ENCODE peak calls at places on chromosomes 11 and 22, in four cellular contexts. H is ascending aorta, M is testis, R is psoas muscle. C is an unnamed sample.

GRCh38 chr11:57311109-57311936 is 13.4 kb downstream of the TNKS1BP1 start:
- DNase-seq in M (peak), R (peak), H (peak), C (peak)

GRCh38 chr11:16924826-16925494 is 89.3 kb downstream of the PLEKHA7 start:
- DNase-seq in M (peak), H (no peak), R (peak), C (peak)

GRCh38 chr11:97567801-97568200 is 1178.0 kb downstream of the JRKL start:
- DNase-seq in M (no peak), H (no peak), R (no peak), C (no peak)

GRCh38 chr11:8209208-8209807 is 40.5 kb upstream of the RIC3 start:
- DNase-seq in H (peak), M (peak), R (no peak), C (no peak)

GRCh38 chr11:105230586-105230985 is 91.0 kb upstream of the CARD18 start:
- DNase-seq in H (no peak), M (no peak), R (no peak), C (peak)

GRCh38 chr22:39415506-39415905 is 15.9 kb downstream of the TAB1 start:
- DNase-seq in H (no peak), R (no peak), M (no peak), C (no peak)

GRCh38 chr22:50104149-50104548 is 14.3 kb downstream of the MOV10L1 start:
- DNase-seq in M (no peak), H (no peak), R (no peak), C (no peak)

GRCh38 chr11:536841-537621 is at the start of gene LRRC56:
- DNase-seq in H (peak), M (peak), R (peak), C (peak)

GRCh38 chr22:39212721-39213376 is 31.9 kb downstream of the PDGFB start:
- DNase-seq in H (peak), R (no peak), M (no peak), C (peak)

GRCh38 chr11:117743121-117743815 is 53.7 kb downstream of the DSCAML1 start:
- DNase-seq in H (no peak), R (no peak), M (no peak), C (peak)

GRCh38 chr11:84498016-84498415 is 1129.1 kb downstream of the DLG2 start:
- DNase-seq in R (no peak), H (no peak), M (peak), C (no peak)

GRCh38 chr11:120977470-120977869 is 46.4 kb upstream of the TBCEL start:
- DNase-seq in M (no peak), H (no peak), R (no peak), C (peak)

GRCh38 chr11:120974466-120974865 is 49.4 kb upstream of the TBCEL start:
- DNase-seq in R (no peak), M (no peak), H (no peak), C (no peak)

GRCh38 chr11:120974980-120975379 is 48.9 kb upstream of the TBCEL start:
- DNase-seq in H (no peak), M (no peak), R (no peak), C (no peak)

GRCh38 chr11:120973501-120973900 is 50.4 kb upstream of the TBCEL start:
- DNase-seq in H (no peak), M (no peak), R (no peak), C (no peak)

GRCh38 chr11:120978701-120979100 is 45.2 kb upstream of the TBCEL start:
- DNase-seq in H (no peak), R (no peak), M (no peak), C (no peak)
- TF ChIP-seq CTCF in H (no peak), R (no peak), M (no peak), C (no peak)

GRCh38 chr11:59668950-59669610 is at the start of gene PATL1:
- DNase-seq in M (peak), R (peak), H (peak), C (peak)
- TF ChIP-seq CTCF in M (no peak), R (no peak), H (no peak), C (no peak)

GRCh38 chr22:22103078-22103593 is 120.5 kb upstream of the TOP3B start:
- DNase-seq in M (no peak), R (no peak), H (no peak), C (peak)
- TF ChIP-seq CTCF in M (peak), R (peak), H (no peak), C (peak)

GRCh38 chr11:3381794-3382193 is 2.8 kb upstream of the ZNF195 start:
- DNase-seq in H (no peak), R (no peak), M (no peak), C (no peak)

GRCh38 chr11:3378426-3379423 is at the start of gene ZNF195:
- DNase-seq in R (peak), H (peak), M (peak), C (peak)

GRCh38 chr11:3380706-3381570 is 2.0 kb upstream of the ZNF195 start:
- DNase-seq in H (peak), R (no peak), M (no peak), C (no peak)

DNA sequence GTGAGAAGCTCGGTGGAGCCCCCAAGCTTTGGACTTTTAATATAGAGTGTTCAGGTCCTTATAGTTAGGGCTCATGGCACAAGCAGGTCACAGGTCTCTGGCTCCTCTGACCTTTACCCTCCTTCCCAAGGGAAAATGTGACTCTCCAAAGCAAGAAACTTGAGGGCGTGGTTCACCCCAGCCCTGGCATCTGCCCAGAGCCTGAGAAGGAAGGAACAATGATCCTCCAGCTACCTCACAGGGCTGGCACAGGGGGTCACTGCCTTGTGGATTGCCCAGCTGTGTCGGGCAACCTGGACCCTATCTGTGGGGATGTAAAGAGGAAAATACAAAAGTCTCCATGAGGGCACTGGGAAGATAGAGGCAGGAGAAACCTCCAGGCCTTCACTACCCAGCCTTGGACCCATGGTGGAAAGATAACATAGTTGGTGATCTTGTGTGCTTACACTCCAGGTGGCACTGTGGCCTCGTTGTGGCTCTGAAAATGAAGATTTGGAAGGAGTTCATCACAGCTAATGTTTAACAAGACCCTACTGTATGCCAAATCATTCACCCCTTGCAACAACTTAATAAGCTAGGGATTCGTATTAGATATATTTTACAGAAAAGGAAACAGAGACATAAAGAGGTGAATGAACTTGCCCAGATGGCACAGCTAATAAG is 3.8 kb upstream of the ZNF195 start:
- DNase-seq in H (no peak), M (no peak), R (no peak), C (no peak)
- TF ChIP-seq CTCF in H (no peak), M (no peak), R (no peak), C (no peak)

DNA sequence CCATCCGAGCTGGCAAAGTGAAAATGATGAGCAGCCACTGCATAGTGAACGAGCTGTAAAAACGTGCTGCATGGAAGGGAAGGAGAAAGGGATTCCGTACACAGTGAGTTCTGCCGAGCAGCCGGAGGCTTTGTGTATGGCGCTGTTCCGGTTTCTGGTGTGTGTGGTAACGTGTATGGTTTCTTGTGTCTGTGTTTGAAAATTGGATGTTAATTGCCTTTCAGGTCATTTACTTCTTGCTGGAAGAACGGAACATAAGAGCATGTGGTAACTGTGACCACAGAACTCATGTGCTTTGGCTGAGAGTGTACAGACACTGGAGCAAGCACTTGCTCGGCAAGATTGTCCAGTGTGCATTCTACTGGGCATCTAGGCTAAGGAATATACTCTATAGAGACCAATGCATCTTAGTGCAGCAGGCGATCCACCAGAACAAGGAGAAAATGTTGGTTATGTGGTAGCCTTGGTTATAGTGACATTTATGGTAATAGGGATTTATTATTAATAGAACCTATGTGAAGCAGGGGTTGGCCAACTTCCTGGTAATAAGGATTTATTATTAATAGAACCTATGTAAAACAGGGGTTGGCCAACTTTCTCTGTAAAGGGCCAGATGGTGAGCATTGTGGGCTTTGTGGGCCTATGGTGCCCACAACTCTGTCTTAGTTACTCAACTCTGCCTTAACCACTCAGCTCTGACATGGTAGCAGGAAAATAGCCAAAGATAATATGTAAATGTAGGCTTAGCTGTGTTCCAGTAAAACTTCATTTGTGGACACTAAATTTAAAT is 49.2 kb downstream of the GRAMD1B start:
- DNase-seq in R (no peak), H (no peak), M (no peak), C (no peak)
- TF ChIP-seq CTCF in R (no peak), H (no peak), M (no peak), C (no peak)

DNA sequence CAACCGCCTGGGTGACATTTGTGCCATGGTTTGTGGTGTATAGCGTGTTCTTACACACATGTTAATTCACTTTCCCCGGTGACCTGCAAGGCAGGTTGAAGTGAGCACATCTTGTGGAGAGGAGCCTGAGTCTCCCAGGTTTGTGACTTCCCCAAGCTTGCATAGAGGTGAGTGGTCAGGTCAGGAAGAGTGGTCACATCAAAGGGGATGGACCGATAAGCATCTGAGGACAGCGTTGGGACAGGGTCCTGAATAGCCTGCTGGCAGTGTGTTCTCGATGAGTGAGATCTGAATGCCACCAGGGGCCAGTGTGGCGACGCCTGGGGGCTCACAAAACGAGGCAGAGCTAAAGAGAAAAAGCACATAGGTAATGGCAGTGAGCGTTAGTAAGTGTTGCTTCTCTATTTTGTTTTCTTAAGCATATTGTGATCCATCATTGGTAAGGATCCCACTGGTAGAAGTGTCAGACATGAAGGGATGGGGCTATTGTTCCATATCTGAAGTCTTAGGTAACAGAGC is 154.6 kb downstream of the GRIK4 start:
- DNase-seq in R (no peak), H (no peak), M (no peak), C (no peak)
- TF ChIP-seq CTCF in R (no peak), H (no peak), M (no peak), C (no peak)

GRCh38 chr11:124745835-124746620 is 6.0 kb downstream of the VSIG2 start:
- DNase-seq in R (no peak), M (no peak), H (peak), C (no peak)
- TF ChIP-seq CTCF in R (no peak), M (peak), H (no peak), C (no peak)

GRCh38 chr11:112440518-112440917 is 179.9 kb upstream of the PLET1 start:
- DNase-seq in M (no peak), R (no peak), H (no peak), C (peak)
- TF ChIP-seq CTCF in M (no peak), R (no peak), H (no peak), C (no peak)

GRCh38 chr11:106329273-106330018 is 252.0 kb downstream of the AASDHPPT start:
- DNase-seq in R (no peak), H (no peak), M (no peak), C (no peak)
- TF ChIP-seq CTCF in R (no peak), H (no peak), M (no peak), C (no peak)